ENCODE peak calls at places on chromosomes 12 and 14, in four cellular contexts. One of them, this sample, is unnamed.

GRCh38 chr12:63052696-63053095 is 98.3 kb downstream of the AVPR1A start:
- DNase-seq in H9: no peak
- DNase-seq in H1: no peak
- DNase-seq in mesenchymal stem cell: no peak
- DNase-seq in this sample: no peak

GRCh38 chr12:12628013-12628412 is 16.3 kb downstream of the CREBL2 start:
- DNase-seq in H9: no peak
- DNase-seq in H1: no peak
- DNase-seq in mesenchymal stem cell: peak
- DNase-seq in this sample: no peak

GRCh38 chr14:46734287-46734686 is 82.7 kb upstream of the RPL10L start:
- DNase-seq in H9: no peak
- DNase-seq in H1: no peak
- DNase-seq in mesenchymal stem cell: no peak
- DNase-seq in this sample: no peak

GRCh38 chr14:35285168-35285990 is 6.8 kb upstream of the PSMA6 start:
- DNase-seq in H9: no peak
- DNase-seq in H1: no peak
- DNase-seq in mesenchymal stem cell: no peak
- DNase-seq in this sample: no peak

GRCh38 chr12:40158592-40159111 is 52.8 kb upstream of the SLC2A13 start:
- DNase-seq in H9: no peak
- DNase-seq in H1: no peak
- DNase-seq in mesenchymal stem cell: no peak
- DNase-seq in this sample: no peak

GRCh38 chr14:68094158-68094557 is 274.6 kb downstream of the RAD51B start:
- DNase-seq in H9: no peak
- DNase-seq in H1: no peak
- DNase-seq in mesenchymal stem cell: no peak
- DNase-seq in this sample: no peak

GRCh38 chr12:5434647-5434968 is 2.7 kb downstream of the NTF3 start:
- DNase-seq in H9: no peak
- DNase-seq in H1: no peak
- DNase-seq in mesenchymal stem cell: no peak
- DNase-seq in this sample: no peak

GRCh38 chr14:100842799-100843198 is 16.9 kb downstream of the MEG3 start:
- DNase-seq in H9: no peak
- DNase-seq in H1: no peak
- DNase-seq in mesenchymal stem cell: peak
- DNase-seq in this sample: no peak

GRCh38 chr12:1808036-1808797 is 12.1 kb upstream of the LRTM2 start:
- DNase-seq in H9: no peak
- DNase-seq in H1: no peak
- DNase-seq in mesenchymal stem cell: no peak
- DNase-seq in this sample: no peak

GRCh38 chr14:102537981-102538597 is 28.5 kb upstream of the ANKRD9 start:
- DNase-seq in H9: no peak
- DNase-seq in H1: no peak
- DNase-seq in mesenchymal stem cell: no peak
- DNase-seq in this sample: no peak

GRCh38 chr12:81792666-81793065 is 33.5 kb upstream of the PPFIA2 start:
- DNase-seq in H9: no peak
- DNase-seq in H1: no peak
- DNase-seq in mesenchymal stem cell: no peak
- DNase-seq in this sample: no peak

GRCh38 chr12:112858776-112859175 is 48.0 kb upstream of the OAS1 start:
- DNase-seq in H9: no peak
- DNase-seq in H1: no peak
- DNase-seq in mesenchymal stem cell: no peak
- DNase-seq in this sample: no peak

GRCh38 chr12:82099216-82099615 is 259.0 kb downstream of the CCDC59 start:
- DNase-seq in H9: no peak
- DNase-seq in H1: no peak
- DNase-seq in mesenchymal stem cell: no peak
- DNase-seq in this sample: no peak

GRCh38 chr14:45798659-45799058 is 545.7 kb upstream of the MIS18BP1 start:
- DNase-seq in H9: no peak
- DNase-seq in H1: no peak
- DNase-seq in mesenchymal stem cell: no peak
- DNase-seq in this sample: no peak

GRCh38 chr12:96120359-96121100 is 73.6 kb upstream of the ELK3 start:
- DNase-seq in H9: peak
- DNase-seq in H1: no peak
- DNase-seq in mesenchymal stem cell: peak
- DNase-seq in this sample: no peak

GRCh38 chr12:108430245-108430644 is 84.8 kb upstream of the FICD start:
- DNase-seq in H9: no peak
- DNase-seq in H1: no peak
- DNase-seq in mesenchymal stem cell: no peak
- DNase-seq in this sample: no peak

GRCh38 chr12:27332407-27333310 is at the start of gene BMAL2:
- DNase-seq in H9: peak
- DNase-seq in H1: peak
- DNase-seq in mesenchymal stem cell: peak
- DNase-seq in this sample: peak

GRCh38 chr12:106074361-106074705 is 64.4 kb downstream of the NUAK1 start:
- DNase-seq in H9: no peak
- DNase-seq in H1: no peak
- DNase-seq in mesenchymal stem cell: no peak
- DNase-seq in this sample: no peak

GRCh38 chr14:69133206-69134125 is 19.5 kb downstream of the DCAF5 start:
- DNase-seq in H9: no peak
- DNase-seq in H1: no peak
- DNase-seq in mesenchymal stem cell: peak
- DNase-seq in this sample: no peak

GRCh38 chr12:122946690-122947271 is 19.5 kb downstream of the ABCB9 start:
- DNase-seq in H9: no peak
- DNase-seq in H1: no peak
- DNase-seq in mesenchymal stem cell: peak
- DNase-seq in this sample: no peak

GRCh38 chr12:109696485-109697269 is 16.9 kb upstream of the FAM222A start:
- DNase-seq in H9: no peak
- DNase-seq in H1: no peak
- DNase-seq in mesenchymal stem cell: peak
- DNase-seq in this sample: no peak

GRCh38 chr12:28191018-28191595 is 851 bp downstream of the CCDC91 start:
- DNase-seq in H9: no peak
- DNase-seq in H1: no peak
- DNase-seq in mesenchymal stem cell: no peak
- DNase-seq in this sample: no peak

GRCh38 chr12:26628234-26628633 is 204.8 kb downstream of the ITPR2 start:
- DNase-seq in H9: no peak
- DNase-seq in H1: no peak
- DNase-seq in mesenchymal stem cell: no peak
- DNase-seq in this sample: no peak

GRCh38 chr12:13142747-13143146 is 39.3 kb upstream of the GSG1 start:
- DNase-seq in H9: no peak
- DNase-seq in H1: no peak
- DNase-seq in mesenchymal stem cell: no peak
- DNase-seq in this sample: no peak

GRCh38 chr12:19244312-19244711 is 114.8 kb downstream of the PLEKHA5 start:
- DNase-seq in H9: no peak
- DNase-seq in H1: no peak
- DNase-seq in mesenchymal stem cell: no peak
- DNase-seq in this sample: no peak

GRCh38 chr12:96334502-96334901 is 65.7 kb downstream of the CDK17 start:
- DNase-seq in H9: no peak
- DNase-seq in H1: no peak
- DNase-seq in mesenchymal stem cell: no peak
- DNase-seq in this sample: no peak

GRCh38 chr12:15710860-15711510 is 78.2 kb downstream of the EPS8 start:
- DNase-seq in H9: no peak
- DNase-seq in H1: no peak
- DNase-seq in mesenchymal stem cell: no peak
- DNase-seq in this sample: no peak

GRCh38 chr14:55129428-55130193 is 559 bp downstream of the LGALS3 start:
- DNase-seq in H9: peak
- DNase-seq in H1: peak
- DNase-seq in mesenchymal stem cell: peak
- DNase-seq in this sample: no peak

GRCh38 chr14:55126932-55127490 is 2.0 kb upstream of the LGALS3 start:
- DNase-seq in H9: no peak
- DNase-seq in H1: no peak
- DNase-seq in mesenchymal stem cell: no peak
- DNase-seq in this sample: no peak

GRCh38 chr14:55129086-55129427 is at the start of gene LGALS3:
- DNase-seq in H9: peak
- DNase-seq in H1: no peak
- DNase-seq in mesenchymal stem cell: peak
- DNase-seq in this sample: peak

GRCh38 chr14:55127491-55127951 is 1.5 kb upstream of the LGALS3 start:
- DNase-seq in H9: no peak
- DNase-seq in H1: no peak
- DNase-seq in mesenchymal stem cell: peak
- DNase-seq in this sample: no peak

GRCh38 chr14:55128386-55129085 is 516 bp upstream of the LGALS3 start:
- DNase-seq in H9: no peak
- DNase-seq in H1: no peak
- DNase-seq in mesenchymal stem cell: no peak
- DNase-seq in this sample: no peak
- H2BK12ac ChIP-seq in H9: no peak
- H2BK12ac ChIP-seq in H1: no peak
- H2BK12ac ChIP-seq in mesenchymal stem cell: peak
- H2BK12ac ChIP-seq in this sample: no peak

GRCh38 chr14:81826080-81826479 is 292.4 kb upstream of the SEL1L start:
- DNase-seq in H9: no peak
- DNase-seq in H1: no peak
- DNase-seq in mesenchymal stem cell: no peak
- DNase-seq in this sample: no peak

GRCh38 chr14:81831128-81831815 is 297.6 kb upstream of the SEL1L start:
- DNase-seq in H9: no peak
- DNase-seq in H1: no peak
- DNase-seq in mesenchymal stem cell: no peak
- DNase-seq in this sample: no peak

GRCh38 chr14:81834308-81834707 is 300.7 kb upstream of the SEL1L start:
- DNase-seq in H9: no peak
- DNase-seq in H1: no peak
- DNase-seq in mesenchymal stem cell: no peak
- DNase-seq in this sample: no peak

DNA sequence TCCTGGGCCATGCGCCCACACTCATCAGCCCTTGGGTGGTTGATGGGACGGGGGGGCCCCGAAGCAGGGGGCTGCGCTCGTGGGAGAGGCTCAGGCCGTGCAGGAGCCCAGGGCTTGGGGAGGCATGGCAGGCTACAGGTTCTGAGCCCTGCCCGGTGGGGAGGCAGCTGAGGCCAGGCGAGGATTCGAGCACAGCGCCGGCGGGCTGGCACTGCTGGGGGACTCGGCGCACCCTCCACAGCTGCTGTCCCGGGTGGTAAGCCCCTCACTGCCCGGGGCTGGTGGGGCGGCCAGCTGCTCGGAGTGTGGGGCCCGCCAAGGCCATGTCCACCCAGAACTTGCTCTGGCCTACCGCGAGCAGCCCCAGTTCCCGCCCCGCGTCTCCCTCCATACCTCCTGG is 295.8 kb upstream of the SEL1L start:
- DNase-seq in H9: no peak
- DNase-seq in H1: no peak
- DNase-seq in mesenchymal stem cell: no peak
- DNase-seq in this sample: no peak
- H2BK12ac ChIP-seq in H9: no peak
- H2BK12ac ChIP-seq in H1: no peak
- H2BK12ac ChIP-seq in mesenchymal stem cell: no peak
- H2BK12ac ChIP-seq in this sample: no peak

DNA sequence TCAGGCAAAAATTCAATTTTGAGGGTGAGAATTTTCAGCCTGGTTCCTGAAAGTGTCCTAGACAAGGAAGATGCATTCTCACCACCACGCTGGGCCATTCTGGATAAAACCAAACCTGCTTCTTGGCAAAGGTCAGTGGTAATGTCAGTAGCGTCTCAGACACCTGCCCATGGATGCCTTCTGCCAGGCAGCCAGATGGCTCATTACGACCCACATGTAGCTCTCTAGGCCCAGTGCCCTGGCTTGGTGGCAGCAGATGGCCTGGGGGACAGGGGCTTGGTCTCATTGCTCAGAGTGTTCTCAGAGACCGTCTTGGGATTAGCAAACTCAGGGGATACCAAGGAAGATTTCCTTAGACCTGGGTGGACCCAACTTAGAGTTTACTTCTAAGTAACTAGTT is 105.1 kb downstream of the ARF6 start:
- DNase-seq in H9: no peak
- DNase-seq in H1: no peak
- DNase-seq in mesenchymal stem cell: no peak
- DNase-seq in this sample: no peak
- H2BK12ac ChIP-seq in H9: no peak
- H2BK12ac ChIP-seq in H1: no peak
- H2BK12ac ChIP-seq in mesenchymal stem cell: peak
- H2BK12ac ChIP-seq in this sample: no peak

DNA sequence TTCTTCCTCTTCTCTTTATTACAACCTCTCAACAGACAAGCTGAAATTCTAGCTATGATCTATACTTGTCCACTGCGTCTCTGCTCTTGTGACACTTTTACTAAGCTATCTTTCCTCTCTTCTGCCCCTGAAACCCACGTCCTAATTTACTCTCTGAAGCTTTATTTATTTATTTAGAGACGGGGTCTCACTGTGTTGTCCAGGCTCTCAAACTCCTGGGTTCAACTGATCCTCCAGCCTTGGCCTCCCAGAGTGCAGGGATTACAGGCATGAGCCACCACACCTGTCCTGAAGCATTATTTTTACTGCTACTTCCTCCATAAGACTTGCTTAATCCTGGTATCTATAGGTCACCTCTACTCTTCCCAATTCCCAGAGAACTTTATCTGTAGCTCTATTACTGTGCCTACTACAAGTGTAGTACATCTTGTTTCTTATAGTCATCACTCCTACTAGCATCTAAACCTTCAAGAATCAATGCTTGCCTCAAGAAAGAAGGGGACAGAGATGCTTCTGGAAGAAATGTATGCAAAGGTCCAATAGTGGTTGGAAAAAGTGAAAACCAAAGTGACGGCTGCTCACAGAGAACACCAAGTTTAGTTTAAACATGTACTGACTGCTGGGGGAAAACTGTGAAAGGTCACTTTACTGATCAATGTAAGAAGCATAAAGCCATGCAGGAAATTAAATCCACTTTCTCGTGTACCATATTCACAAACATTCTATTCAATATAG is 61.3 kb downstream of the MED13L start:
- DNase-seq in H9: no peak
- DNase-seq in H1: no peak
- DNase-seq in mesenchymal stem cell: no peak
- DNase-seq in this sample: no peak
- H2BK12ac ChIP-seq in H9: no peak
- H2BK12ac ChIP-seq in H1: no peak
- H2BK12ac ChIP-seq in mesenchymal stem cell: no peak
- H2BK12ac ChIP-seq in this sample: no peak